ENCODE peak calls at places on chromosome 13, in six cellular contexts. One of them, this sample, is unnamed.

GRCh38 chr13:76210262-76210661 is 574.1 kb downstream of the LMO7 start:
- DNase-seq in CD4-positive, CD25-positive, alpha-beta regulatory T cell: no peak
- DNase-seq in CD8-positive, alpha-beta T cell: no peak
- DNase-seq in left ventricle myocardium inferior: peak; percentile 47
- DNase-seq in heart right ventricle: peak; percentile 27
- DNase-seq in IMR-90: no peak
- DNase-seq in this sample: peak; percentile 44

GRCh38 chr13:101893021-101893420 is 440.5 kb downstream of the ITGBL1 start:
- DNase-seq in CD4-positive, CD25-positive, alpha-beta regulatory T cell: no peak
- DNase-seq in CD8-positive, alpha-beta T cell: no peak
- DNase-seq in left ventricle myocardium inferior: no peak
- DNase-seq in heart right ventricle: peak; percentile 8
- DNase-seq in IMR-90: no peak
- DNase-seq in this sample: no peak

GRCh38 chr13:76455960-76456359 is 430.2 kb downstream of the KCTD12 start:
- DNase-seq in CD4-positive, CD25-positive, alpha-beta regulatory T cell: no peak
- DNase-seq in CD8-positive, alpha-beta T cell: no peak
- DNase-seq in left ventricle myocardium inferior: no peak
- DNase-seq in heart right ventricle: no peak
- DNase-seq in IMR-90: peak; percentile 78
- DNase-seq in this sample: no peak

GRCh38 chr13:27043013-27043412 is 128.6 kb downstream of the USP12 start:
- DNase-seq in CD4-positive, CD25-positive, alpha-beta regulatory T cell: no peak
- DNase-seq in CD8-positive, alpha-beta T cell: no peak
- DNase-seq in left ventricle myocardium inferior: no peak
- DNase-seq in heart right ventricle: peak; percentile 26
- DNase-seq in IMR-90: peak; percentile 98
- DNase-seq in this sample: no peak

GRCh38 chr13:114219406-114219805 is 15.3 kb upstream of the CDC16 start:
- DNase-seq in CD4-positive, CD25-positive, alpha-beta regulatory T cell: no peak
- DNase-seq in CD8-positive, alpha-beta T cell: no peak
- DNase-seq in left ventricle myocardium inferior: no peak
- DNase-seq in heart right ventricle: no peak
- DNase-seq in IMR-90: no peak
- DNase-seq in this sample: no peak

GRCh38 chr13:48818495-48818961 is 157.2 kb upstream of the FNDC3A start:
- DNase-seq in CD4-positive, CD25-positive, alpha-beta regulatory T cell: no peak
- DNase-seq in CD8-positive, alpha-beta T cell: no peak
- DNase-seq in left ventricle myocardium inferior: no peak
- DNase-seq in heart right ventricle: no peak
- DNase-seq in IMR-90: peak; percentile 98
- DNase-seq in this sample: no peak

GRCh38 chr13:24008679-24009078 is 111.4 kb upstream of the C1QTNF9B start:
- DNase-seq in CD4-positive, CD25-positive, alpha-beta regulatory T cell: no peak
- DNase-seq in CD8-positive, alpha-beta T cell: no peak
- DNase-seq in left ventricle myocardium inferior: no peak
- DNase-seq in heart right ventricle: no peak
- DNase-seq in IMR-90: peak; percentile 56
- DNase-seq in this sample: no peak

GRCh38 chr13:114078501-114079451 is 53.6 kb downstream of the RASA3 start:
- DNase-seq in CD4-positive, CD25-positive, alpha-beta regulatory T cell: no peak
- DNase-seq in CD8-positive, alpha-beta T cell: no peak
- DNase-seq in left ventricle myocardium inferior: peak; percentile 67
- DNase-seq in heart right ventricle: no peak
- DNase-seq in IMR-90: peak; percentile 84
- DNase-seq in this sample: peak; percentile 90

GRCh38 chr13:34748078-34748477 is 194.0 kb upstream of the NBEA start:
- DNase-seq in CD4-positive, CD25-positive, alpha-beta regulatory T cell: no peak
- DNase-seq in CD8-positive, alpha-beta T cell: no peak
- DNase-seq in left ventricle myocardium inferior: peak; percentile 21
- DNase-seq in heart right ventricle: peak; percentile 79
- DNase-seq in IMR-90: no peak
- DNase-seq in this sample: peak; percentile 64

GRCh38 chr13:24161010-24161775 is 673 bp downstream of the SPATA13 start:
- DNase-seq in CD4-positive, CD25-positive, alpha-beta regulatory T cell: peak; percentile 6
- DNase-seq in CD8-positive, alpha-beta T cell: peak; percentile 69
- DNase-seq in left ventricle myocardium inferior: no peak
- DNase-seq in heart right ventricle: peak; percentile 7
- DNase-seq in IMR-90: no peak
- DNase-seq in this sample: peak; percentile 23

GRCh38 chr13:33953203-33953602 is 135.3 kb downstream of the RFC3 start:
- DNase-seq in CD4-positive, CD25-positive, alpha-beta regulatory T cell: no peak
- DNase-seq in CD8-positive, alpha-beta T cell: no peak
- DNase-seq in left ventricle myocardium inferior: no peak
- DNase-seq in heart right ventricle: no peak
- DNase-seq in IMR-90: peak; percentile 26
- DNase-seq in this sample: no peak

GRCh38 chr13:52158629-52159158 is 703 bp downstream of the NEK3 start:
- DNase-seq in CD4-positive, CD25-positive, alpha-beta regulatory T cell: no peak
- DNase-seq in CD8-positive, alpha-beta T cell: no peak
- DNase-seq in left ventricle myocardium inferior: peak; percentile 51
- DNase-seq in heart right ventricle: peak; percentile 40
- DNase-seq in IMR-90: peak; percentile 28
- DNase-seq in this sample: no peak

GRCh38 chr13:23639672-23640275 is 69.6 kb downstream of the TNFRSF19 start:
- DNase-seq in CD4-positive, CD25-positive, alpha-beta regulatory T cell: no peak
- DNase-seq in CD8-positive, alpha-beta T cell: no peak
- DNase-seq in left ventricle myocardium inferior: no peak
- DNase-seq in heart right ventricle: no peak
- DNase-seq in IMR-90: no peak
- DNase-seq in this sample: no peak

GRCh38 chr13:40116008-40116407 is 460.5 kb downstream of the COG6 start:
- DNase-seq in CD4-positive, CD25-positive, alpha-beta regulatory T cell: peak; percentile 55
- DNase-seq in CD8-positive, alpha-beta T cell: no peak
- DNase-seq in left ventricle myocardium inferior: no peak
- DNase-seq in heart right ventricle: peak; percentile 61
- DNase-seq in IMR-90: peak; percentile 40
- DNase-seq in this sample: peak; percentile 42

GRCh38 chr13:106484755-106485193 is 50.7 kb downstream of the EFNB2 start:
- DNase-seq in CD4-positive, CD25-positive, alpha-beta regulatory T cell: no peak
- DNase-seq in CD8-positive, alpha-beta T cell: no peak
- DNase-seq in left ventricle myocardium inferior: no peak
- DNase-seq in heart right ventricle: peak; percentile 48
- DNase-seq in IMR-90: peak; percentile 28
- DNase-seq in this sample: peak; percentile 63

GRCh38 chr13:37382156-37382555 is 216.4 kb downstream of the POSTN start:
- DNase-seq in CD4-positive, CD25-positive, alpha-beta regulatory T cell: no peak
- DNase-seq in CD8-positive, alpha-beta T cell: no peak
- DNase-seq in left ventricle myocardium inferior: no peak
- DNase-seq in heart right ventricle: no peak
- DNase-seq in IMR-90: peak; percentile 23
- DNase-seq in this sample: no peak

GRCh38 chr13:26473571-26474230 is 83.8 kb upstream of the WASF3 start:
- DNase-seq in CD4-positive, CD25-positive, alpha-beta regulatory T cell: no peak
- DNase-seq in CD8-positive, alpha-beta T cell: no peak
- DNase-seq in left ventricle myocardium inferior: no peak
- DNase-seq in heart right ventricle: no peak
- DNase-seq in IMR-90: no peak
- DNase-seq in this sample: no peak

GRCh38 chr13:67390462-67391093 is 160.4 kb upstream of the PCDH9 start:
- DNase-seq in CD4-positive, CD25-positive, alpha-beta regulatory T cell: no peak
- DNase-seq in CD8-positive, alpha-beta T cell: no peak
- DNase-seq in left ventricle myocardium inferior: no peak
- DNase-seq in heart right ventricle: no peak
- DNase-seq in IMR-90: peak; percentile 76
- DNase-seq in this sample: no peak

GRCh38 chr13:99935772-99936171 is 35.8 kb downstream of the ZIC5 start:
- DNase-seq in CD4-positive, CD25-positive, alpha-beta regulatory T cell: no peak
- DNase-seq in CD8-positive, alpha-beta T cell: no peak
- DNase-seq in left ventricle myocardium inferior: no peak
- DNase-seq in heart right ventricle: no peak
- DNase-seq in IMR-90: no peak
- DNase-seq in this sample: no peak

GRCh38 chr13:30796132-30796832 is 60.9 kb downstream of the ALOX5AP start:
- DNase-seq in CD4-positive, CD25-positive, alpha-beta regulatory T cell: no peak
- DNase-seq in CD8-positive, alpha-beta T cell: no peak
- DNase-seq in left ventricle myocardium inferior: no peak
- DNase-seq in heart right ventricle: no peak
- DNase-seq in IMR-90: peak; percentile 62
- DNase-seq in this sample: no peak

GRCh38 chr13:90615767-90616166 is 731.7 kb upstream of the MIR17HG start:
- DNase-seq in CD4-positive, CD25-positive, alpha-beta regulatory T cell: no peak
- DNase-seq in CD8-positive, alpha-beta T cell: no peak
- DNase-seq in left ventricle myocardium inferior: no peak
- DNase-seq in heart right ventricle: no peak
- DNase-seq in IMR-90: no peak
- DNase-seq in this sample: no peak

GRCh38 chr13:50154697-50155096 is 139.5 kb downstream of the KCNRG start:
- DNase-seq in CD4-positive, CD25-positive, alpha-beta regulatory T cell: no peak
- DNase-seq in CD8-positive, alpha-beta T cell: no peak
- DNase-seq in left ventricle myocardium inferior: no peak
- DNase-seq in heart right ventricle: no peak
- DNase-seq in IMR-90: no peak
- DNase-seq in this sample: no peak

GRCh38 chr13:30431269-30431950 is 9.1 kb downstream of the UBE2L5 start:
- DNase-seq in CD4-positive, CD25-positive, alpha-beta regulatory T cell: no peak
- DNase-seq in CD8-positive, alpha-beta T cell: no peak
- DNase-seq in left ventricle myocardium inferior: no peak
- DNase-seq in heart right ventricle: no peak
- DNase-seq in IMR-90: peak; percentile 8
- DNase-seq in this sample: no peak

GRCh38 chr13:37995052-37995451 is 125.5 kb upstream of the TRPC4 start:
- DNase-seq in CD4-positive, CD25-positive, alpha-beta regulatory T cell: no peak
- DNase-seq in CD8-positive, alpha-beta T cell: no peak
- DNase-seq in left ventricle myocardium inferior: no peak
- DNase-seq in heart right ventricle: no peak
- DNase-seq in IMR-90: peak; percentile 0
- DNase-seq in this sample: no peak

GRCh38 chr13:30791354-30791921 is 56.1 kb downstream of the ALOX5AP start:
- DNase-seq in CD4-positive, CD25-positive, alpha-beta regulatory T cell: no peak
- DNase-seq in CD8-positive, alpha-beta T cell: peak; percentile 21
- DNase-seq in left ventricle myocardium inferior: peak; percentile 78
- DNase-seq in heart right ventricle: peak; percentile 59
- DNase-seq in IMR-90: peak; percentile 43
- DNase-seq in this sample: peak; percentile 77

GRCh38 chr13:80010846-80011245 is 330.1 kb downstream of the SPRY2 start:
- DNase-seq in CD4-positive, CD25-positive, alpha-beta regulatory T cell: no peak
- DNase-seq in CD8-positive, alpha-beta T cell: no peak
- DNase-seq in left ventricle myocardium inferior: no peak
- DNase-seq in heart right ventricle: no peak
- DNase-seq in IMR-90: no peak
- DNase-seq in this sample: no peak

GRCh38 chr13:74710006-74710405 is 575.8 kb upstream of the KLF12 start:
- DNase-seq in CD4-positive, CD25-positive, alpha-beta regulatory T cell: no peak
- DNase-seq in CD8-positive, alpha-beta T cell: no peak
- DNase-seq in left ventricle myocardium inferior: no peak
- DNase-seq in heart right ventricle: no peak
- DNase-seq in IMR-90: peak; percentile 4
- DNase-seq in this sample: no peak

GRCh38 chr13:96998071-96998470 is 3.8 kb upstream of the OXGR1 start:
- DNase-seq in CD4-positive, CD25-positive, alpha-beta regulatory T cell: no peak
- DNase-seq in CD8-positive, alpha-beta T cell: no peak
- DNase-seq in left ventricle myocardium inferior: no peak
- DNase-seq in heart right ventricle: no peak
- DNase-seq in IMR-90: no peak
- DNase-seq in this sample: no peak
- H3K27me3 ChIP-seq in CD4-positive, CD25-positive, alpha-beta regulatory T cell: peaks cover 15% of the 10 kb centered on the region
- H3K27me3 ChIP-seq in CD8-positive, alpha-beta T cell: no peaks in the 10 kb centered on the region
- H3K27me3 ChIP-seq in left ventricle myocardium inferior: peaks cover 57% of the 10 kb centered on the region
- H3K27me3 ChIP-seq in heart right ventricle: peaks cover 72% of the 10 kb centered on the region
- H3K27me3 ChIP-seq in IMR-90: peaks cover 33% of the 10 kb centered on the region
- H3K27me3 ChIP-seq in this sample: peaks cover 2% of the 10 kb centered on the region

DNA sequence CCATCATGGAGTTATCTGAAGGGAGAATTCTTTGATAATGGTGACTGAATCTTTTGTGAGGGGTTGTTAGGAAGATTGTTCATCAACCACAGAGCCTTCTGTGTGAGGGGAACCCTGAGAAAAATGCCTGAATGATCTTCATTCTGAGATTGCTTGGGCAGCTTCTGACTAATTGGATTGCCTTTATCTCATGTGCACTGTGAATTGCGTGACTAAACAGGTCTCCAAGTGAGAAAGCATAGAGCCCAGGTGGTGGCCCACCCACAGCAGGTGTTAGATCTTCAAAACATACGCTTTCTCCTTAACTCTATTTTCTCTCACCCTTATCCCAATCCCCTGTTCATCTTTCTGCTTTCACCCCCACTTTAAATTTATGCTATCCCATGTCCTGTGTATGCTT is 58.3 kb downstream of the DOCK9 start:
- DNase-seq in CD4-positive, CD25-positive, alpha-beta regulatory T cell: no peak
- DNase-seq in CD8-positive, alpha-beta T cell: no peak
- DNase-seq in left ventricle myocardium inferior: no peak
- DNase-seq in heart right ventricle: no peak
- DNase-seq in IMR-90: no peak
- DNase-seq in this sample: no peak
- H3K27ac ChIP-seq in CD4-positive, CD25-positive, alpha-beta regulatory T cell: no peak overlapping the region
- H3K27ac ChIP-seq in CD8-positive, alpha-beta T cell: no peak overlapping the region
- H3K27ac ChIP-seq in left ventricle myocardium inferior: peak overlapping the region; percentile 75
- H3K27ac ChIP-seq in heart right ventricle: no peak overlapping the region
- H3K27ac ChIP-seq in IMR-90: no peak overlapping the region
- H3K27ac ChIP-seq in this sample: no peak overlapping the region

DNA sequence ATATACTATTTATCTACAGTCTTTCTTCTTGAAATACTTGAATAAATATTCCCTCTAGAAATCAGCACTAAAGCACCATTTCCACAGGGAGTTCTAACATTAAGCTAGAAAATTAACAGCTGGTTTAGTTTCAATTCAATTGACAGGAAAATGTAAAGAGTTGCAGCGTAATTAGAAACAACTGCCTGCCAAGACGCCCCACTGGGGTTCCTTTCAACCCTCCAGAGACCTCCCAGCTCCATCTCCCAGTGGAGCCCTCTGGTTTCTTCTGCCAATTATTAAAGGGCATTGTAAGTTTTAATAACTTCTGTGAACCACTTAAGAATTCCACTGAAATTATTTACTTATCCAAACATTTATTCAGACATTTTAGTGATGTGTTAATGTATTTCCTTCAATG is 4.1 kb downstream of the GJA3 start:
- DNase-seq in CD4-positive, CD25-positive, alpha-beta regulatory T cell: no peak
- DNase-seq in CD8-positive, alpha-beta T cell: no peak
- DNase-seq in left ventricle myocardium inferior: no peak
- DNase-seq in heart right ventricle: no peak
- DNase-seq in IMR-90: no peak
- DNase-seq in this sample: no peak
- H3K27me3 ChIP-seq in CD4-positive, CD25-positive, alpha-beta regulatory T cell: peaks cover 26% of the 10 kb centered on the region
- H3K27me3 ChIP-seq in CD8-positive, alpha-beta T cell: no peaks in the 10 kb centered on the region
- H3K27me3 ChIP-seq in left ventricle myocardium inferior: peaks cover 73% of the 10 kb centered on the region
- H3K27me3 ChIP-seq in heart right ventricle: peaks cover 91% of the 10 kb centered on the region
- H3K27me3 ChIP-seq in IMR-90: peaks cover under 1% of the 10 kb centered on the region
- H3K27me3 ChIP-seq in this sample: no peaks in the 10 kb centered on the region

DNA sequence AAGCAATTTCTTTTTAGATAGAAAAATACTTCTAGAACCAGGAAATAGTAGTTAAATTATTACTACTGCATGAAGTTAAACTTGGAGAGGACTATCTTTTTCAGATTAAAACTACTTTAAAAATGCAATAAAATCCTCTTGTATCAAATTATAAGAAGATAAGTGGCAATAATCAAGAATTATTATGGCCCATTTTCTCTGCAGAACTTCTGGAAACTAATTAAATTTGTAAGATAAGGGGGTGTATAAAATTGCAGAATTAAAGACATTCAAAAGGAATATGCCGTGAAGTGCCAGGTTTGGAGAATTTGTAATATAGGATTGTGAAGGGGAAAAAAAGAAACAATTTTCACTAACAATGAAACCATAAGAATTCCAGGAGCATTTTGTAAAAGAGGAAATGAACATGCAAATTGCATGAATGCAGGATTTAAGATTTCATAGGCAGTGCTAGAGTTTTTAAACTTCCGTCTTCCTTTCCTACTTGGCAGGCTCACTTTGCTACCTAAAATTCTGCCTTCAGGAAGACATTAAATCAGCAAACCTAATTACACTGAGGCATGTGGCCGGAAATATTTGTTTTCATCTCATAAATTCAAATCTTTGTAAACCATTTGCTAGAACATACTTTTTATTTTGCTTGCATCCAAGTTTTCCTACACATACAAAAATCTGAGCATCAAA is 167.1 kb downstream of the DCLK1 start:
- DNase-seq in CD4-positive, CD25-positive, alpha-beta regulatory T cell: no peak
- DNase-seq in CD8-positive, alpha-beta T cell: no peak
- DNase-seq in left ventricle myocardium inferior: no peak
- DNase-seq in heart right ventricle: no peak
- DNase-seq in IMR-90: no peak
- DNase-seq in this sample: no peak
- H3K27ac ChIP-seq in CD4-positive, CD25-positive, alpha-beta regulatory T cell: no peak overlapping the region
- H3K27ac ChIP-seq in CD8-positive, alpha-beta T cell: no peak overlapping the region
- H3K27ac ChIP-seq in left ventricle myocardium inferior: peak overlapping the region; percentile 36
- H3K27ac ChIP-seq in heart right ventricle: no peak overlapping the region
- H3K27ac ChIP-seq in IMR-90: no peak overlapping the region
- H3K27ac ChIP-seq in this sample: no peak overlapping the region